ENCODE peak calls at places on chromosomes 6 and 20, in six cellular contexts. X is foreskin fibroblast; A is left ventricle myocardium inferior; H is smooth muscle cell of the brain vasculature; B is stimulated activated CD8-positive, alpha-beta memory T cell treated with anti-CD3 and anti-CD28 coated beads, Interleukin-2, amount 100 ng/mL, for 48 hours; Y is cardiac muscle cell. E is an unnamed sample.

GRCh38 chr6:32843321-32843978 is 397 bp downstream of the PSMB8 start:
- DNase-seq in X (peak; percentile 25), A (no peak), B (no peak), Y (no peak), H (no peak), E (no peak)

GRCh38 chr6:21946298-21946783 is 350.5 kb downstream of the PRL start:
- DNase-seq in H (peak; percentile 64), X (peak; percentile 58), B (no peak), Y (peak; percentile 81), A (no peak), E (peak; percentile 88)

GRCh38 chr6:119034827-119035458 is 43.5 kb downstream of the FAM184A start:
- DNase-seq in B (no peak), X (peak; percentile 48), Y (peak; percentile 56), A (no peak), H (no peak), E (no peak)

GRCh38 chr20:2022163-2022562 is 28.3 kb upstream of the PDYN start:
- DNase-seq in B (no peak), A (no peak), Y (no peak), X (no peak), H (no peak), E (no peak)

GRCh38 chr20:19407731-19408130 is 195.3 kb downstream of the SLC24A3 start:
- DNase-seq in H (no peak), B (no peak), X (no peak), Y (no peak), A (no peak), E (no peak)

GRCh38 chr6:4281341-4282293 is 146.2 kb upstream of the ECI2 start:
- DNase-seq in H (no peak), A (peak; percentile 38), Y (peak; percentile 29), B (peak; percentile 5), X (peak; percentile 9), E (no peak)

GRCh38 chr20:47252879-47253307 is 103.6 kb downstream of the ZMYND8 start:
- DNase-seq in H (no peak), X (no peak), B (no peak), Y (no peak), A (no peak), E (no peak)

GRCh38 chr6:142605922-142606321 is 304.1 kb downstream of the ADGRG6 start:
- DNase-seq in A (no peak), B (no peak), H (no peak), X (peak; percentile 35), Y (peak; percentile 71), E (peak; percentile 3)

GRCh38 chr6:24431045-24431451 is 28.3 kb downstream of the MRS2 start:
- DNase-seq in H (peak; percentile 17), A (no peak), B (no peak), X (peak; percentile 49), Y (peak; percentile 61), E (peak; percentile 51)

GRCh38 chr6:7991992-7992815 is 72.0 kb downstream of the BLOC1S5 start:
- DNase-seq in B (no peak), X (peak; percentile 85), Y (peak; percentile 94), A (peak; percentile 22), H (peak; percentile 53), E (peak; percentile 67)

GRCh38 chr20:2341336-2341735 is 39.4 kb upstream of the TGM6 start:
- DNase-seq in X (no peak), Y (no peak), H (no peak), B (no peak), A (no peak), E (no peak)

GRCh38 chr6:84882768-84883766 is 118.7 kb upstream of the TBX18 start:
- DNase-seq in A (no peak), B (no peak), H (peak; percentile 70), Y (no peak), X (peak; percentile 60), E (no peak)

GRCh38 chr6:147341486-147341885 is 137.3 kb downstream of the STXBP5 start:
- DNase-seq in Y (no peak), H (no peak), A (no peak), X (no peak), B (no peak), E (no peak)

GRCh38 chr6:141562801-141563763 is 569.6 kb upstream of the GJE1 start:
- DNase-seq in B (peak; percentile 10), A (peak; percentile 21), Y (peak; percentile 95), H (peak; percentile 86), X (peak; percentile 94), E (peak; percentile 48)

GRCh38 chr20:3000852-3001523 is 42.4 kb upstream of the GNRH2 start:
- DNase-seq in H (peak; percentile 15), Y (peak; percentile 83), A (no peak), X (peak; percentile 78), B (no peak), E (peak; percentile 38)